ENCODE peak calls at places on chromosomes 11 and 22, in seven cellular contexts. V is naive B cell, C is chondrocyte, W is AG08396, R is mammary epithelial cell, O is fibroblast of lung, L is T-helper 9 cell. N is an unnamed sample.

GRCh38 chr11:57596266-57596885 is 1.1 kb upstream of the SERPING1 start:
- DNase-seq in V (no peak), C (no peak), W (no peak), R (no peak), O (no peak), L (no peak), N (no peak)

GRCh38 chr11:134633276-134633675 is 221.2 kb upstream of the B3GAT1 start:
- DNase-seq in V (no peak), C (no peak), W (no peak), R (no peak), O (no peak), L (no peak), N (no peak)

GRCh38 chr22:31933816-31934482 is 10.4 kb upstream of the YWHAH start:
- DNase-seq in V (no peak), C (peak; percentile 81), W (no peak), R (no peak), O (no peak), L (no peak), N (no peak)

GRCh38 chr11:94884322-94884721 is 89.0 kb downstream of the CWC15 start:
- DNase-seq in V (no peak), C (no peak), W (no peak), R (no peak), O (no peak), L (no peak), N (no peak)

GRCh38 chr11:21401496-21401895 is 732.1 kb downstream of the NELL1 start:
- DNase-seq in V (no peak), C (no peak), W (no peak), R (no peak), O (no peak), L (no peak), N (no peak)

GRCh38 chr22:30611197-30611596 is 4.2 kb downstream of the TCN2 start:
- DNase-seq in V (no peak), C (no peak), W (no peak), R (peak; percentile 32), O (no peak), L (no peak), N (no peak)

GRCh38 chr11:5973530-5973929 is 5.2 kb upstream of the OR56A5 start:
- DNase-seq in V (no peak), C (no peak), W (no peak), R (no peak), O (no peak), L (no peak), N (no peak)

GRCh38 chr22:26681395-26681821 is 24.0 kb downstream of the MIAT start:
- DNase-seq in V (no peak), C (peak; percentile 94), W (peak; percentile 46), R (no peak), O (peak; percentile 41), L (no peak), N (no peak)

GRCh38 chr22:49509016-49509415 is 318.7 kb downstream of the BRD1 start:
- DNase-seq in V (no peak), C (no peak), W (no peak), R (no peak), O (no peak), L (no peak), N (no peak)

GRCh38 chr11:86172894-86173293 is 71.7 kb upstream of the EED start:
- DNase-seq in V (no peak), C (no peak), W (no peak), R (peak; percentile 90), O (no peak), L (no peak), N (no peak)

GRCh38 chr22:19110064-19110458 is 12.2 kb downstream of the DGCR2 start:
- DNase-seq in V (no peak), C (peak; percentile 58), W (no peak), R (no peak), O (no peak), L (no peak), N (no peak)

GRCh38 chr22:35154937-35155387 is 89.0 kb downstream of the ISX start:
- DNase-seq in V (peak; percentile 7), C (peak; percentile 51), W (peak; percentile 68), R (peak; percentile 45), O (peak; percentile 48), L (no peak), N (peak; percentile 27)

GRCh38 chr22:35315855-35316745 is 16.4 kb downstream of the TOM1 start:
- DNase-seq in V (no peak), C (no peak), W (no peak), R (no peak), O (no peak), L (no peak), N (peak; percentile 30)

GRCh38 chr22:31199187-31199586 is 12.9 kb upstream of the LIMK2 start:
- DNase-seq in V (no peak), C (no peak), W (no peak), R (no peak), O (no peak), L (no peak), N (peak; percentile 26)

GRCh38 chr11:18461909-18462308 is 6.3 kb downstream of the LDHAL6A start:
- DNase-seq in V (no peak), C (no peak), W (no peak), R (no peak), O (no peak), L (no peak), N (no peak)

GRCh38 chr11:130209944-130210854 is 50.6 kb downstream of the ST14 start:
- DNase-seq in V (no peak), C (no peak), W (peak; percentile 2), R (no peak), O (no peak), L (no peak), N (no peak)

GRCh38 chr11:68956142-68956541 is 24.6 kb downstream of the MRGPRD start:
- DNase-seq in V (no peak), C (no peak), W (peak; percentile 48), R (no peak), O (no peak), L (peak; percentile 52), N (no peak)

GRCh38 chr11:102733232-102733875 is 8.6 kb upstream of the MMP8 start:
- DNase-seq in V (no peak), C (no peak), W (peak; percentile 48), R (peak; percentile 60), O (peak; percentile 47), L (no peak), N (peak; percentile 50)

GRCh38 chr11:60852639-60853468 is 2.9 kb downstream of the PTGDR2 start:
- DNase-seq in V (no peak), C (no peak), W (no peak), R (no peak), O (no peak), L (no peak), N (no peak)

GRCh38 chr22:42720263-42721044 is at the start of gene A4GALT:
- DNase-seq in V (peak; percentile 10), C (no peak), W (peak; percentile 85), R (no peak), O (no peak), L (no peak), N (no peak)

GRCh38 chr11:65386307-65387081 is at the start of gene FRMD8:
- DNase-seq in V (peak; percentile 88), C (peak; percentile 94), W (peak; percentile 97), R (peak; percentile 81), O (peak; percentile 73), L (peak; percentile 86), N (peak; percentile 92)

GRCh38 chr11:78061088-78061920 is 2.4 kb upstream of the THRSP start:
- DNase-seq in V (no peak), C (no peak), W (no peak), R (no peak), O (no peak), L (no peak), N (peak; percentile 69)

GRCh38 chr11:111886844-111887243 is 7.5 kb downstream of the CFAP68 start:
- DNase-seq in V (no peak), C (no peak), W (no peak), R (no peak), O (peak; percentile 1), L (no peak), N (no peak)

GRCh38 chr22:49951986-49952896 is 8.3 kb upstream of the PIM3 start:
- DNase-seq in V (no peak), C (no peak), W (peak; percentile 93), R (peak; percentile 51), O (peak; percentile 33), L (no peak), N (no peak)

GRCh38 chr11:43983221-43983795 is 40.9 kb downstream of the C11orf96 start:
- DNase-seq in V (no peak), C (no peak), W (no peak), R (no peak), O (no peak), L (no peak), N (no peak)

GRCh38 chr11:4531666-4532065 is 13.3 kb upstream of the OR52M1 start:
- DNase-seq in V (no peak), C (no peak), W (no peak), R (no peak), O (no peak), L (no peak), N (no peak)